ENCODE peak calls at places on chromosomes 11 and 22, in six cellular contexts. B is CD4-positive, CD25-positive, alpha-beta regulatory T cell; P is NCI-H187 treated with DMSO at 0.1 percent for 48 hours; L is cardiac muscle cell; V is HuH-7; R is fibroblast of lung. T is an unnamed sample.

GRCh38 chr22:23253475-23254055 is 73.3 kb downstream of the BCR start:
- DNase-seq in R (no peak), B (no peak), L (no peak), P (no peak), V (no peak), T (no peak)

GRCh38 chr11:2449548-2450320 is 4.9 kb downstream of the KCNQ1 start:
- DNase-seq in V (no peak), P (no peak), R (no peak), B (no peak), L (no peak), T (no peak)

GRCh38 chr11:127385071-127385470 is 384.5 kb upstream of the KIRREL3 start:
- DNase-seq in P (no peak), V (no peak), B (no peak), R (no peak), L (no peak), T (no peak)

GRCh38 chr11:124669193-124669592 is 4.3 kb downstream of the SIAE start:
- DNase-seq in B (peak), V (peak), P (peak), L (peak), R (peak), T (peak)

GRCh38 chr11:1701041-1701807 is 4.2 kb downstream of the KRTAP5-6 start:
- DNase-seq in L (no peak), P (no peak), V (no peak), B (no peak), R (peak), T (no peak)

GRCh38 chr11:104073950-104074349 is 37.5 kb downstream of the DDI1 start:
- DNase-seq in V (no peak), R (peak), B (no peak), P (no peak), L (no peak), T (peak)

GRCh38 chr11:47992959-47993820 is 12.8 kb downstream of the PTPRJ start:
- DNase-seq in V (no peak), R (peak), P (no peak), B (no peak), L (peak), T (peak)

GRCh38 chr11:117908959-117909610 is 20.1 kb downstream of the TMPRSS13 start:
- DNase-seq in R (no peak), V (no peak), P (no peak), B (no peak), L (no peak), T (no peak)

GRCh38 chr22:39996732-39997131 is 2.0 kb downstream of the FAM83F start:
- DNase-seq in V (no peak), P (no peak), L (no peak), R (no peak), B (no peak), T (no peak)